ENCODE peak calls at places on chromosomes 6 and 20, in four cellular contexts. T is HepG2, D is H1, X is GM12878. W is an unnamed sample.

GRCh38 chr20:43590036-43590391 is 723 bp upstream of the IFT52 start:
- DNase-seq in T (peak), D (no peak), X (no peak), W (peak)

GRCh38 chr6:37319856-37320255 is 33.9 kb upstream of the RNF8 start:
- DNase-seq in T (no peak), D (no peak), X (no peak), W (no peak)

GRCh38 chr20:10376271-10377075 is 57.5 kb downstream of the MKKS start:
- DNase-seq in T (no peak), D (no peak), X (no peak), W (no peak)

GRCh38 chr6:113856571-113857564 is at the start of gene MARCKS:
- DNase-seq in T (peak), D (no peak), X (no peak), W (peak)

GRCh38 chr6:151704383-151704782 is 103.1 kb upstream of the ESR1 start:
- DNase-seq in T (no peak), D (no peak), X (no peak), W (no peak)

GRCh38 chr6:41511443-41512060 is 34.6 kb upstream of the FOXP4 start:
- DNase-seq in T (no peak), D (no peak), X (no peak), W (no peak)

GRCh38 chr6:71529026-71529425 is 240.4 kb downstream of the OGFRL1 start:
- DNase-seq in T (no peak), D (no peak), X (no peak), W (no peak)

GRCh38 chr20:25360631-25361286 is 29.9 kb downstream of the ABHD12 start:
- DNase-seq in T (no peak), D (no peak), X (no peak), W (no peak)

GRCh38 chr6:2449572-2449940 is 204.2 kb upstream of the GMDS start:
- DNase-seq in T (no peak), D (no peak), X (no peak), W (no peak)

GRCh38 chr6:89144358-89145041 is 1.4 kb upstream of the PM20D2 start:
- DNase-seq in T (no peak), D (no peak), X (no peak), W (no peak)

GRCh38 chr6:157513004-157513603 is 132.1 kb downstream of the ZDHHC14 start:
- DNase-seq in T (peak), D (no peak), X (no peak), W (no peak)

GRCh38 chr6:148329568-148330299 is 12.9 kb upstream of the SASH1 start:
- DNase-seq in T (no peak), D (no peak), X (no peak), W (no peak)

GRCh38 chr20:37630993-37631392 is 62.8 kb upstream of the CTNNBL1 start:
- DNase-seq in T (no peak), D (no peak), X (no peak), W (no peak)

GRCh38 chr6:41464481-41464880 is 81.7 kb upstream of the FOXP4 start:
- DNase-seq in T (no peak), D (no peak), X (no peak), W (no peak)

GRCh38 chr6:18263561-18264337 is 581 bp downstream of the DEK start:
- DNase-seq in T (no peak), D (no peak), X (no peak), W (peak)

GRCh38 chr6:10451828-10452509 is 37.1 kb upstream of the TFAP2A start:
- DNase-seq in T (no peak), D (no peak), X (no peak), W (no peak)

GRCh38 chr6:111642463-111643158 is 36.9 kb upstream of the TRAF3IP2 start:
- DNase-seq in T (peak), D (peak), X (peak), W (peak)
- TF ChIP-seq SP1 in T (no peak), D (no peak), X (no peak), W (no peak)

GRCh38 chr20:33540427-33540826 is 50.5 kb downstream of the CBFA2T2 start:
- DNase-seq in T (no peak), D (no peak), X (no peak), W (no peak)
- TF ChIP-seq SUZ12 in T (no peak), D (no peak), X (no peak), W (no peak)

GRCh38 chr20:59387891-59388290 is 87.5 kb downstream of the EDN3 start:
- DNase-seq in T (no peak), D (no peak), X (no peak), W (no peak)

GRCh38 chr20:59386819-59387218 is 86.4 kb downstream of the EDN3 start:
- DNase-seq in T (no peak), D (no peak), X (no peak), W (no peak)

GRCh38 chr20:59382907-59383306 is 82.5 kb downstream of the EDN3 start:
- DNase-seq in T (no peak), D (no peak), X (no peak), W (no peak)

GRCh38 chr20:59385038-59385437 is 84.6 kb downstream of the EDN3 start:
- DNase-seq in T (no peak), D (no peak), X (no peak), W (no peak)

DNA sequence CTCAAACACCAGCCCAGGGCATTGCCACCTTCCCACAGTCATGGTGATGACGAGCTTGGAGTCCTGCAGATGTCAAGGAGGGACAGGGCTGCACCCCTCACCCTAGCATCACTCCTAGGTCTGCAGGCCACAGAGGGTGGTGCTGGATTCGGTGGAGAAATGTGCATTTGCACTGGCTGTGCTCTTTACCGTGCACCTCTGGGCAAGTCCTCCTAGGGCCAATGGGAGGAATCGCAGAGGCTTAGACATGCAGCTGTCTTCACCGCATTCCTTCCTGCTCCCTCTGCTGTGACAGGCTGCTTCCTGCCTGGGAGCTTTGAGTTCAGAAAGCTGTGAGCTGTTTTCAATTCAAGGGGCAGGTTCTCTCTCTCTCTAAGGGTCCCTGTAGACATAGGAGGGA is 85.0 kb downstream of the EDN3 start:
- DNase-seq in T (no peak), D (no peak), X (no peak), W (no peak)
- TF ChIP-seq SP1 in T (no peak), D (no peak), X (no peak), W (no peak)

GRCh38 chr6:131894735-131895424 is 56.3 kb downstream of the CCN2 start:
- DNase-seq in T (peak), D (no peak), X (no peak), W (no peak)
- TF ChIP-seq SUZ12 in T (no peak), D (no peak), X (no peak), W (no peak)

GRCh38 chr6:25448965-25449538 is 169.9 kb downstream of the CARMIL1 start:
- DNase-seq in T (no peak), D (no peak), X (no peak), W (no peak)

GRCh38 chr6:25450469-25451198 is 171.5 kb downstream of the CARMIL1 start:
- DNase-seq in T (no peak), D (no peak), X (no peak), W (no peak)

GRCh38 chr6:25452027-25452426 is 172.9 kb downstream of the CARMIL1 start:
- DNase-seq in T (no peak), D (no peak), X (no peak), W (no peak)

GRCh38 chr6:25447570-25447929 is 168.4 kb downstream of the CARMIL1 start:
- DNase-seq in T (no peak), D (no peak), X (no peak), W (no peak)

DNA sequence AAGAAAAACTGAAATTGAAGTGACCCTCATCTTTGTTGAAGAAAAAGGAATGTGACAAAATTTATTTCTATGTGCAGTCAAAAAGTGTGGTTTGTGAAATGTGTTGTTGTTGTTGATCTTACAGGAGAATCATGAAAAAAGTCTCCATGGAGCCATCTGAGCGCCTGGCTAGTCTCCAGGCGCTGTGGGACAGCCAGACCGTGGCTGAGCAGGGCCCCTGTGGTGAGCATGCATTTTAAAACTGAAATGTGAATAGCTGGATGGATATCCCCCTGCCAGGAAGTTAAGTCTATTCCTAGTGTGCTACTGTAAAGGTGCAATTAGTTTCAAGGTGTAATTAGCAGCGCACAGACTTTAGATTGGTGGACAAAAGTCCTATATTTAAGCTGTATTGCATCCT is 170.6 kb downstream of the CARMIL1 start:
- DNase-seq in T (no peak), D (no peak), X (no peak), W (peak)
- TF ChIP-seq SP1 in T (no peak), D (no peak), X (no peak), W (no peak)

DNA sequence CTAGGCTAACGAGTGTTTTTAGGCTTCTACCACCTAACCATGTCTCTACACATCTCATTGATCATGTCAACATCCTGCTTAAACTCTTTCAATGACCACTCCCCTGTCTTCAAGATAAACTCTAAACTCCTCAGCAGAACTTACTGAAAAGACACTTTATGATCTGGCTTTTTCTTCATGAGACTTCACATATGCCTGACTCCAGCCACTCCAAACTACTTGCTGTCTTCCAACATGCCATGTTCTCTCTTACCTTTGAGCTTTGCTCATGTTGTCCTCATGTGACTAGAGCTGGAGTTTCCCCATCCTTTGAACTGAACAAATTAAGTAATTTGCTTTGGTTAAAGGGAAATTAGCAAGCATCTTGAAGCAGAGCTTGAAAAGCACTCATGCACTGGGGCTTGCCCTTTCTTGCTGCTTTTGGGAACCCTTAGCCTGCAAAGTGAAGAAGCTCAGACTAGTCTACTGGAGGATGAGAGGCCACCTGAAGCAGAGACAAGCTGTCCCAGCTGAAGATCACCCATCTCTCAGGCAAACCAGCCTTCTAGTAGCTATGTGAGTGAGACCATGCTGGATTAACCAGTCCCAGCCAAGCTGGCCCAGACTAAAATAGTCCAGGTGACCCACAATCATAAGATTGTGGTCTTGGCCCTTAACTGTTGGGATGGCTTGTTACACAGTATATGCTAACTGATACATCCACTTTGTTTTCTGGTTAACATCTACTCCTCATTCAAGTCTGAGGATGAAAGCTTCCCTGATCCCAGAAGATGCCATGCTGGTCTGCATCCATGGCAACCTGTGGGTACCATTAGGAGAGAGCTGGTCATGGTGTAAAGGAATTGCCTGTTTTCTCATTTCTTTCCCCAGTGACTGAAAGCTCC is 235.8 kb downstream of the GMPR start:
- DNase-seq in T (no peak), D (no peak), X (peak), W (no peak)
- TF ChIP-seq SUZ12 in T (no peak), D (no peak), X (no peak), W (no peak)

DNA sequence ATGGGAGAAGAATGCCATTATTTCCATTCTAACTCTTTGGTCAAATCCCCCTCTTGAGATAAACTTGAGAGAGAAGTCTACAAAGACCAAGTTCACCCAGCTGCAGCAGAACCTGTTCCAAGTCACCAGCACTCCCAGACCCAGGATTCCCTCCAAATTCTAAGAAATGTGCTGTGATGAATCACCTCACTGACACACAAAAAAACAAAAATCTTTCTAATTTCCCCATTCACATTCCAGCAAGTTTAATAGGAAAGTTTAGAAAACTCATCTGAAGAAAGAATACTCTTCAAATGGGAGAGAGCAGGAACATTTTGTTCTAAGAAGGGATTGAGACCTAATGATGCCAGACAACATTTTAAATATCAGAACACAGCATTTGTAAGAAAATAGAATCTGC is 213.6 kb upstream of the PLCB4 start:
- DNase-seq in T (no peak), D (no peak), X (no peak), W (no peak)
- TF ChIP-seq SP1 in T (no peak), D (no peak), X (no peak), W (no peak)

GRCh38 chr6:139452176-139452876 is 77.9 kb upstream of the CITED2 start:
- DNase-seq in T (no peak), D (no peak), X (no peak), W (no peak)

DNA sequence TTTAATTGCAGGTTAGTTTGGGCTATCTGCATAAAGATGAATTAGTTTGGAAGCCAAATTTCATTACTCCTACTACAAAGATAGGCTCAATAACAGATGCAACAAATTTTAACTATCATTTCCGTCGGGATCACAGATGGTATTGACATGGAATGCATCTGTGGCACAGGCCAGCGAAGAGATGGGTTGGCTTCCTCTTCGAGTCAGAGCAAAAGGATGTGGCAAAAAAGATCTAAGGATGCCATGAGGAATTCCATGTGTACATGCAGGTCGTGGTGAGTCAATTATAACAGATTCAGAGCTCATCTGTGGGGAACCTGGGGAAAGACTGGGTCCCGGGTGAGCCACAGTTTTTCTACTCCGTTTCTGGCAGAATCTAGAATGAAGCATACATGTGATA is 83.0 kb upstream of the CITED2 start:
- DNase-seq in T (no peak), D (no peak), X (no peak), W (no peak)
- TF ChIP-seq SUZ12 in T (no peak), D (no peak), X (no peak), W (no peak)

DNA sequence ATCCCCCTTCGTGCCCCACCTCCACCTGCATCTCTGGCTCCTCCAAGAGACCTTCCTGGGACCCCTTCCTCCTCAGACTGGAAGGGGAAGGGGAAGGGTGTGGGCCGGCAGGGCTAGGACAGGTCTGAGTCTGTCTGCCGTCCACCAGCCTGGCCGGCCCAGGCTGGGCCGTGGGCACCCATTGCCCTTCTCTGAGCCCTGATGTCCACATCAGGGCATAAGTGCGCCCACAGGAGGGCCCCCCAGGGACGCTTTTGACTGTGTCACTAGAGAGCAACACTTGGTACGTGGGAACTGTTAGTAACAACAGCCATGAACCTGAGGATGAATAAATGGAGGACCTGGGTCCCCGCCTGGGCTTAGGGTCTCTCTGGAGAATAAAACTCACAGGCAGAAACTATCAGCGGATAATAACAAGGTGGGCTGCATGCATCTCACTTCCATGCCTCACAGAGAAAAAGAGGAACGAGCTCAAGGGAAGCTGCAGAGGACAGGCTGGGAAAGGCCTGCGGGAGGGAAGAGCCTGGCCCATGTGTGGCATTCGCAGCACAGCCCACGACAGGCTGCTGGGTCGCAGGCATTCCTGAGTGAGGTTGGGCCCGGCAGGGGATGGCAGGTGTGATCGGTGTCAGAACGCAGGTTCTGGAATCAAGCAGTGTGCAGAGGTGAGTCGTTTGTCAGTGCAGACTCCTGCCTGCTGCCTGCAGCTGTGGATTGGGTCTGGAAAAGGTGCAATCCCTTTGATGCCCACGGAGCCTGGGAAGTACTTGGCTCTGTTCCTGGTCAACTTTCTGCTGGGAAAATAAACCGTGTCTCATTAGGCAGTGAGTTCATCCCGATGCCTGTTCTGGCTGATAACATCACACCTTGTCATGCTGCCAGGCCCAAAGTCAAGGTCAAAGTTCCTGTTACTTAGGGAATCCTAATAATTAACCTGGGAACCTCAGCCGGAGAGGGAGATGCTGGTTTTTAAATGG is 60.9 kb downstream of the BCAS4 start:
- DNase-seq in T (peak), D (no peak), X (no peak), W (no peak)
- TF ChIP-seq SP1 in T (no peak), D (no peak), X (no peak), W (no peak)

GRCh38 chr6:153537422-153537821 is 406.3 kb upstream of the RGS17 start:
- DNase-seq in T (no peak), D (no peak), X (no peak), W (no peak)
- TF ChIP-seq SUZ12 in T (no peak), D (no peak), X (no peak), W (no peak)